ENCODE peak calls at places on chromosomes 3 and 15, in four cellular contexts. B is neural crest cell, J is AG04450, K is astrocyte of the spinal cord. V is an unnamed sample.

GRCh38 chr15:101014276-101014675 is 95.1 kb downstream of the LRRK1 start:
- DNase-seq in B (no peak), J (no peak), K (no peak), V (peak; percentile 37)

GRCh38 chr3:169964176-169964575 is 2.4 kb upstream of the SEC62 start:
- DNase-seq in B (no peak), J (no peak), K (no peak), V (no peak)

GRCh38 chr3:97579365-97579764 is 185.2 kb upstream of the ARL6 start:
- DNase-seq in B (no peak), J (no peak), K (peak; percentile 0), V (peak; percentile 58)

GRCh38 chr15:101578443-101578894 is 73.7 kb downstream of the TM2D3 start:
- DNase-seq in B (peak; percentile 18), J (no peak), K (no peak), V (peak; percentile 57)

GRCh38 chr15:68770206-68770605 is 50.5 kb downstream of the ANP32A start:
- DNase-seq in B (no peak), J (no peak), K (no peak), V (no peak)

GRCh38 chr3:174662653-174663052 is 196.5 kb upstream of the NAALADL2 start:
- DNase-seq in B (no peak), J (no peak), K (no peak), V (no peak)

GRCh38 chr15:38991126-38991525 is 426.5 kb upstream of the RASGRP1 start:
- DNase-seq in B (no peak), J (no peak), K (peak; percentile 51), V (no peak)

GRCh38 chr3:15942936-15943335 is 145.2 kb upstream of the ANKRD28 start:
- DNase-seq in B (no peak), J (no peak), K (no peak), V (no peak)

GRCh38 chr3:194201953-194202666 is 66.2 kb downstream of the HES1 start:
- DNase-seq in B (no peak), J (no peak), K (no peak), V (no peak)

DNA sequence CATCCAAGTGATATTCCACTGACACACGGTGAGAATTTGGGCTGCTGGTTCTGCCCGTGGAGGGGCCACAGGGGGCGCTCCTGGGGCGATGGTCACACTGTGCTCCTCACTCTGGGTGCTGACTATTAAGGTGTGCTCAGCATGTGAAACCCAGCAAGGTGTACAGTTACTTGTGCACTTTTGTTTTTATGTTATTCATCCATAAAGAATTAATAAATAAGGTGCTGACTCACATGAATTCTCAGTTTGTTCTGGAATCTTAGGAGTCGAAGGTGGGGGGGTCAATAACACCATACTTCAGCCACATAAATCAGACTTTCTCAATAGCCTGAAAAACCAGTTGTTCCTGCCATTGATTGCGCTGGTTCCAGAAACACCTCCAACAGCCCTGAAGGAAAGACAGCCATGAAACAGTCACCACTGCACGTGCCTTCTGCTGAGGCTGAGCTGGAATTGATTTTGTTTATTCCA is 53.5 kb upstream of the SPATA12 start:
- DNase-seq in B (no peak), J (no peak), K (no peak), V (no peak)
- TF ChIP-seq CTCF in B (peak; percentile 45), J (peak; percentile 36), K (peak; percentile 43), V (no peak)

DNA sequence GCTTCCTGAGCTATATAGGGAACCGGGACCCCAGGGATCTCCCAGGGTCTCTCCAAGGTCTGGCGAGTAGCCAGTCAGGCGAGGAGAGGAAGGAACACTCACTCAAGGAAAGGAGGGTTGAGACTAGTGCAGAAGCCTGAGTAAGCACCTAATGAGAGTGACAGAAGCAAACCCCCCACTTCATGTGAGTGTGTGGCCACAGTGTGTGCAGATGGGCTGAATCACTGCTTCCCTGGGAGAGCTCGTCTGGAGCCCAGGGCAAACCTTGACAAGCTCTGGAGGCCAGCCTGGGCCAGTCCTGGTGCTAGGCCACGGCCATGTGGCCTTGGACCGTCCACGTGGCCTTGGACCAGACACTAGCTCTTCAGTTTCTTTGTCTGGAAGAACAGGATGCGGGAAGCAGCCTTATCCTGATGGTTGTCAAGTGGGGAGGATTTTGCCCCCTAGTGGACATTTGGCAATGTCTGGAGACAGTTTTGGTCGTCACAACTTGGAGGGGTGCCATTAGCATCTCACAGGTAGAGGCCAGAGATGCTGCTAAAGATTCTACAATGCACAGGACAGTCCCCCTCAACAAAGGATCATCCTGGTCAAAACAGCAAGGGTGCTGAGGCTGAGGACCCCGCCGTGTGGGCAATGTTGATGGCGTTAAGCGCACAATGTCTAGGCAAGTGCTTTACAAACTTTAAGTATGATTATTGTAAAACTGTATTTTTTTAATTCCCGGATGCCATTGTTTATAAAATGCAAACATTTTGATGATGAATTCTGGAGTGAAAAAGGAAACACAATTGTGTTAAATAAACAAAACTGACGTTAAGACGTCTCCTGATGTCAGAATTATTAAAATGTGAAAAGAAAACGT is 34.8 kb upstream of the CTSH start:
- DNase-seq in B (peak; percentile 48), J (peak; percentile 37), K (peak; percentile 68), V (peak; percentile 87)
- TF ChIP-seq CTCF in B (peak; percentile 76), J (peak; percentile 72), K (peak; percentile 72), V (peak; percentile 90)

GRCh38 chr15:75694241-75695182 is 18.1 kb downstream of the CSPG4 start:
- DNase-seq in B (peak; percentile 27), J (peak; percentile 96), K (peak; percentile 98), V (peak; percentile 94)
- TF ChIP-seq CTCF in B (peak; percentile 54), J (peak; percentile 43), K (peak; percentile 52), V (peak; percentile 64)

DNA sequence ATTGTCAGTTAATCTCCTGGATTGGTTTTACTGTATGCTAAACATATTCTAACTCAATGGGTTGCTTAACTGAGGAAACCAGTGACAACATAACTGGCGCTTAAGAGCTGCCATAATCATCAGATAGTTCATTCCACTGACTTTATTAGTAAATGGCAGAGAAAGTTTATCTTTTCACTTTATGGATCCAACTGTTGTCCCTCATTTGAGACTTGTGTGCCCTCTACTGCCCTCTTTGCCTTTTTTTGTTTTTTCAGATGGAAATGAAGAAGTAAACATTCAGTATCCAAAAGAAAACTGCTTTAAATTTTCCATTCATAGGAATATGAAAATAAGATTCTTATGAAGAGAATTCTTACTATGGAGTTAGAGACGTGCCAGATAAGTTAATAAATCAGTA is 93.5 kb downstream of the NPTN start:
- DNase-seq in B (no peak), J (no peak), K (no peak), V (no peak)
- TF ChIP-seq CTCF in B (no peak), J (no peak), K (no peak), V (no peak)

DNA sequence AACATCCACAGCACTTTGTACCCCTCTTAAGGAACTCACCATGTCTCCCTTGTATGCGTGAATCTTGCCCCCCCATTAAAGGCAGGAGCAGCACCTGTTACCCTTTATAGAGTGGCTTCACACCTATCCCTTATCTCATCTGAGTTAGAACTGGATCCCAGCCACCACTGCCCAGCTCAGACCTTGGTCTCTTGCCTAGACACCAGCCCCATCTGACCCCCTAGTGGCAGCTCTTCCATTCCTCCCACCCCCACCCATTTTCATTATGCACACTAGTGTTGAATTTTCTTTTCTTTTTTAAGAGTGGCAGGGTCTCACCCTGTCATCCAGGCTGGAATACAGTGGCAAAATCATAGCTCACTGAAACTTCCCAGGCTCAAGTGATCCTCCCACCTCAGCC is 3.2 kb upstream of the ZFYVE19 start:
- DNase-seq in B (no peak), J (no peak), K (no peak), V (no peak)
- TF ChIP-seq CTCF in B (no peak), J (no peak), K (no peak), V (no peak)

GRCh38 chr3:50676031-50676705 is 1.4 kb downstream of the DOCK3 start:
- DNase-seq in B (no peak), J (no peak), K (no peak), V (no peak)

GRCh38 chr3:50673937-50674336 is 790 bp upstream of the DOCK3 start:
- DNase-seq in B (no peak), J (no peak), K (no peak), V (no peak)

GRCh38 chr3:50674349-50675178 is at the start of gene DOCK3:
- DNase-seq in B (peak; percentile 57), J (no peak), K (peak; percentile 29), V (peak; percentile 62)

GRCh38 chr3:50672656-50673055 is 2.1 kb upstream of the DOCK3 start:
- DNase-seq in B (no peak), J (no peak), K (no peak), V (no peak)

GRCh38 chr3:50675179-50676030 is 678 bp downstream of the DOCK3 start:
- DNase-seq in B (peak; percentile 67), J (no peak), K (no peak), V (peak; percentile 27)
- TF ChIP-seq CTCF in B (peak; percentile 75), J (peak; percentile 14), K (peak; percentile 21), V (peak; percentile 12)

GRCh38 chr3:44918581-44918980 is 44.2 kb downstream of the TGM4 start:
- DNase-seq in B (no peak), J (no peak), K (no peak), V (no peak)

GRCh38 chr3:44913868-44914468 is 39.6 kb downstream of the TGM4 start:
- DNase-seq in B (peak; percentile 70), J (peak; percentile 52), K (peak; percentile 73), V (peak; percentile 67)

GRCh38 chr3:44914936-44915335 is 40.5 kb downstream of the TGM4 start:
- DNase-seq in B (no peak), J (no peak), K (peak; percentile 14), V (no peak)

GRCh38 chr3:44918087-44918486 is 43.7 kb downstream of the TGM4 start:
- DNase-seq in B (no peak), J (no peak), K (no peak), V (no peak)

GRCh38 chr3:44915702-44916438 is 41.5 kb downstream of the TGM4 start:
- DNase-seq in B (no peak), J (no peak), K (peak; percentile 18), V (no peak)
- TF ChIP-seq CTCF in B (no peak), J (peak; percentile 8), K (no peak), V (peak; percentile 3)

GRCh38 chr3:52221563-52222318 is 3.7 kb downstream of the TLR9 start:
- DNase-seq in B (no peak), J (no peak), K (no peak), V (no peak)

GRCh38 chr3:52221141-52221562 is 4.3 kb downstream of the TLR9 start:
- DNase-seq in B (no peak), J (no peak), K (no peak), V (no peak)

GRCh38 chr3:52220380-52221026 is 4.9 kb downstream of the TLR9 start:
- DNase-seq in B (peak; percentile 97), J (no peak), K (peak; percentile 62), V (peak; percentile 78)

GRCh38 chr3:52223449-52224408 is 1.7 kb downstream of the TLR9 start:
- DNase-seq in B (no peak), J (no peak), K (no peak), V (no peak)

DNA sequence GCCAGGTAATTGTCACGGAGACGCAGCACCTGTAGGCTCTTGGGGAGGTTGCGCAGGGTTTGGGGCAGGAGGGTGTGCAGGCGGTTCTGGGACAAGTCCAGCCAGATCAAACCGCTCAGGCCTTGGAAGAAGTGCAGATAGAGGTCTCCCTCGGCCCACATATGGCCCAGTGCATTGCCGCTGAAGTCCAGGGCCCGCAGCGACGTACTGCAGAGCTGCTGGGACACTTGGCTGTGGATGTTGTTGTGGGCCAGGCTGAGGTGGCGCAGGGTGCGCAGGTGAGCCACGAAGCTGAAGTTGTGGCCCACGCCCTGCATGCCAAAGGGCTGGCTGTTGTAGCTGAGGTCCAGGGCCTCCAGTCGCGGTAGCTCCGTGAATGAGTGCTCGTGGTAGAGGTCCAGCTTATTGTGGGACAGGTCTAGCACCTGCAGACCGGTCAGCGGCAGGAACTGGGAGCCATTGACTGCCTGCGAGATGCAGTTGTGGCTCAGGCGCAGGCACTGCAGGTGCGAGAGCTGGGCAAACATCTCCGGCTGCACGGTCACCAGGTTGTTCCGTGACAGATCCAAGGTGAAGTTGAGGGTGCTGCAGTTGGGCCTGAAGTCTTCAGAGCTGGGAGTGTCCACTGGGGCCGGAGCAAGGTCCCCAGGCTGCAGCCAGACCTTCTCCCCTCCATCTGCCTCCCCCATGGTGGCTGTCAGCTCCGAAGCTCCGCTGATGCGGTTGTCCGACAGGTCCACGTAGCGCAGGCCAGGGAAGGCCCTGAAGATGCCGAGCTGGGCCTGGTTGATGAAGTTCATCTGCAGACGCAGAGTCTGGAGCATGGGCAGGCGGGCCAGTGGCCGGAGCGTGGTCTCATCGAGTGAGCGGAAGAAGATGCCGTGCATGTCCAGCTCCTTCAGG is 2.9 kb downstream of the TLR9 start:
- DNase-seq in B (no peak), J (no peak), K (no peak), V (no peak)
- TF ChIP-seq CTCF in B (no peak), J (no peak), K (no peak), V (no peak)